ENCODE peak calls at places on chromosome 6, in nine cellular contexts. C is NCI-H2081, V is RWPE1, K is left cardiac atrium, W is epithelial cell of prostate, E is astrocyte of the cerebellum, B is smooth muscle cell of the brain vasculature, G is head of caudate nucleus, J is kidney. F is an unnamed sample.
A peak's percentile ranks its signal among the peaks of the same experiment; 100 is the strongest.

GRCh38 chr6:161434921-161435411 is 161.1 kb upstream of the AGPAT4 start:
- DNase-seq in C (no peak), V (peak; percentile 64), K (no peak), W (no peak), E (peak; percentile 100), B (peak; percentile 86), G (no peak), J (no peak), F (peak; percentile 51)

GRCh38 chr6:168428052-168428829 is 12.7 kb upstream of the SMOC2 start:
- DNase-seq in C (no peak), V (no peak), K (no peak), W (no peak), E (no peak), B (no peak), G (no peak), J (no peak), F (no peak)

GRCh38 chr6:766625-767024 is 73.7 kb upstream of the EXOC2 start:
- DNase-seq in C (no peak), V (no peak), K (no peak), W (no peak), E (no peak), B (no peak), G (no peak), J (no peak), F (no peak)

GRCh38 chr6:145538996-145539395 is 196.3 kb downstream of the EPM2A start:
- DNase-seq in C (no peak), V (no peak), K (no peak), W (no peak), E (no peak), B (no peak), G (no peak), J (no peak), F (no peak)

GRCh38 chr6:145809211-145809610 is 5.4 kb downstream of the FBXO30 start:
- DNase-seq in C (no peak), V (no peak), K (no peak), W (no peak), E (no peak), B (no peak), G (no peak), J (no peak), F (no peak)

GRCh38 chr6:46010771-46011170 is 4.9 kb downstream of the CLIC5 start:
- DNase-seq in C (no peak), V (no peak), K (no peak), W (no peak), E (no peak), B (no peak), G (no peak), J (no peak), F (peak; percentile 47)

GRCh38 chr6:20681243-20681684 is 147.0 kb downstream of the CDKAL1 start:
- DNase-seq in C (no peak), V (no peak), K (no peak), W (no peak), E (no peak), B (no peak), G (no peak), J (no peak), F (no peak)

GRCh38 chr6:110874880-110875547 is 429 bp downstream of the AMD1 start:
- DNase-seq in C (peak; percentile 34), V (peak; percentile 26), K (no peak), W (no peak), E (no peak), B (no peak), G (no peak), J (peak; percentile 90), F (peak; percentile 27)

GRCh38 chr6:40425192-40425919 is 161.8 kb downstream of the LRFN2 start:
- DNase-seq in C (peak; percentile 58), V (no peak), K (peak; percentile 41), W (no peak), E (no peak), B (no peak), G (no peak), J (peak; percentile 80), F (peak; percentile 38)

GRCh38 chr6:106475280-106475679 is 114.8 kb downstream of the CRYBG1 start:
- DNase-seq in C (no peak), V (no peak), K (no peak), W (no peak), E (no peak), B (no peak), G (no peak), J (no peak), F (no peak)

GRCh38 chr6:13526718-13527668 is 39.6 kb upstream of the GFOD1 start:
- DNase-seq in C (peak; percentile 83), V (peak; percentile 18), K (no peak), W (peak; percentile 12), E (no peak), B (no peak), G (no peak), J (peak; percentile 74), F (peak; percentile 31)

GRCh38 chr6:37554480-37554819 is 54.8 kb upstream of the CCDC167 start:
- DNase-seq in C (no peak), V (peak; percentile 80), K (no peak), W (no peak), E (no peak), B (no peak), G (no peak), J (no peak), F (no peak)

GRCh38 chr6:36933102-36933501 is 21.4 kb upstream of the PI16 start:
- DNase-seq in C (no peak), V (peak; percentile 61), K (no peak), W (no peak), E (no peak), B (no peak), G (no peak), J (no peak), F (no peak)

GRCh38 chr6:108945686-108946158 is 97.5 kb downstream of the ARMC2 start:
- DNase-seq in C (no peak), V (no peak), K (peak; percentile 87), W (no peak), E (peak; percentile 92), B (peak; percentile 77), G (peak; percentile 58), J (peak; percentile 89), F (peak; percentile 89)

GRCh38 chr6:99882151-99882702 is 111.8 kb downstream of the MCHR2 start:
- DNase-seq in C (no peak), V (no peak), K (no peak), W (no peak), E (no peak), B (no peak), G (no peak), J (no peak), F (no peak)

GRCh38 chr6:30444451-30444742 is 44.9 kb upstream of the HLA-E start:
- DNase-seq in C (no peak), V (no peak), K (no peak), W (no peak), E (no peak), B (no peak), G (no peak), J (no peak), F (no peak)

F was measured in heart right ventricle.